ENCODE peak calls at places on chromosomes 3 and 15, in four cellular contexts. E is left ventricle myocardium inferior, G is uterus, N is astrocyte. A is an unnamed sample.

GRCh38 chr3:38576131-38577088 is 73.1 kb downstream of the SCN5A start:
- DNase-seq in E (no peak), G (no peak), N (no peak), A (no peak)

GRCh38 chr3:117407317-117407716 is 697.7 kb downstream of the TUSC7 start:
- DNase-seq in E (no peak), G (no peak), N (no peak), A (peak)

GRCh38 chr15:58396181-58396580 is 35.6 kb upstream of the LIPC start:
- DNase-seq in E (no peak), G (no peak), N (peak), A (peak)

GRCh38 chr3:99191186-99191585 is 289.7 kb upstream of the DCBLD2 start:
- DNase-seq in E (no peak), G (no peak), N (no peak), A (no peak)

GRCh38 chr3:57958642-57959406 is 49.4 kb upstream of the FLNB start:
- DNase-seq in E (peak), G (peak), N (peak), A (no peak)

GRCh38 chr15:88246666-88247446 is 9.7 kb downstream of the NTRK3 start:
- DNase-seq in E (peak), G (peak), N (peak), A (peak)

GRCh38 chr15:41417812-41418211 is 917 bp downstream of the RTF1 start:
- DNase-seq in E (no peak), G (no peak), N (no peak), A (peak)

GRCh38 chr3:178454714-178455113 is 81.5 kb upstream of the KCNMB2 start:
- DNase-seq in E (peak), G (peak), N (peak), A (no peak)

GRCh38 chr15:58852347-58852746 is 81.1 kb downstream of the SLTM start:
- DNase-seq in E (no peak), G (no peak), N (no peak), A (no peak)

GRCh38 chr3:185757176-185757575 is 67.7 kb downstream of the IGF2BP2 start:
- DNase-seq in E (no peak), G (no peak), N (no peak), A (no peak)

GRCh38 chr3:97823503-97824004 is 1.7 kb downstream of the CRYBG3 start:
- DNase-seq in E (peak), G (no peak), N (no peak), A (no peak)

GRCh38 chr3:97815149-97815917 is 6.5 kb upstream of the CRYBG3 start:
- DNase-seq in E (no peak), G (no peak), N (no peak), A (no peak)

GRCh38 chr3:11168881-11169805 is 14.8 kb downstream of the HRH1 start:
- DNase-seq in E (no peak), G (no peak), N (peak), A (no peak)

GRCh38 chr3:13016083-13016725 is 57.0 kb downstream of the IQSEC1 start:
- DNase-seq in E (peak), G (no peak), N (no peak), A (no peak)

GRCh38 chr3:139954146-139954545 is 19.2 kb downstream of the CLSTN2 start:
- DNase-seq in E (no peak), G (no peak), N (no peak), A (no peak)

GRCh38 chr15:35921051-35921450 is 375.1 kb upstream of the DPH6 start:
- DNase-seq in E (no peak), G (no peak), N (no peak), A (no peak)

GRCh38 chr3:162217603-162218002 is 721.0 kb downstream of the OTOL1 start:
- DNase-seq in E (no peak), G (no peak), N (no peak), A (no peak)

GRCh38 chr3:78659386-78659987 is 1108.3 kb downstream of the ROBO1 start:
- DNase-seq in E (no peak), G (peak), N (no peak), A (peak)

GRCh38 chr3:41448396-41448795 is 249.1 kb downstream of the CTNNB1 start:
- DNase-seq in E (no peak), G (no peak), N (no peak), A (no peak)
- TF ChIP-seq CTCF in E (no peak), G (no peak), N (no peak), A (no peak)

GRCh38 chr3:191972714-191973398 is 511.9 kb downstream of the PYDC2 start:
- DNase-seq in E (no peak), G (no peak), N (no peak), A (no peak)
- H3K27ac ChIP-seq in E (no peak), G (no peak), N (no peak), A (no peak)

GRCh38 chr3:197458179-197458707 is 97.5 kb downstream of the BDH1 start:
- DNase-seq in E (no peak), G (no peak), N (no peak), A (no peak)
- TF ChIP-seq CTCF in E (peak), G (no peak), N (peak), A (no peak)

DNA sequence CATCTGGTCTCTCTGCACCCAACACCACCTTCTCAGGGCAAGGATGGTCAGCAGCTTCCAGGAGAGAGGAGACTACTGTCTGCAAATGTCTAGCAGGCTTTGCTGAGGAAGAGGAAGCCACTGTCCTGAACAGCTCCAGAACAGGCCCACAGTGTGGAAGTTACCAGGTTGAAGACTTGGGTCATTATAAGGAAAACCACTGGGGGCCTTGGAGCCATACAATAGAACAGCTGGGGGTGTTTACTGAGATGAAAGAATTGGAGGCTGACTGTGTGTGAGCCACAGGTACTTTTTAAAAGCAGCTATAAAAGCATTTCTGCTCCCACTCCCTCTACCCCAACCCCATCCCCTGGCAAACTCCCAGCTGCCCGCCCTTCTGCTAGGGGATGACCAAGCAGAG is 24.2 kb downstream of the SRGAP3 start:
- DNase-seq in E (no peak), G (no peak), N (no peak), A (no peak)
- H3K27ac ChIP-seq in E (no peak), G (peak), N (no peak), A (no peak)

GRCh38 chr3:172329070-172329469 is 119.2 kb downstream of the GHSR start:
- DNase-seq in E (no peak), G (no peak), N (no peak), A (no peak)
- TF ChIP-seq CTCF in E (no peak), G (no peak), N (no peak), A (no peak)

GRCh38 chr3:20141306-20141705 is 44.7 kb downstream of the SGO1 start:
- DNase-seq in E (no peak), G (no peak), N (no peak), A (no peak)
- H3K27ac ChIP-seq in E (peak), G (peak), N (no peak), A (no peak)

DNA sequence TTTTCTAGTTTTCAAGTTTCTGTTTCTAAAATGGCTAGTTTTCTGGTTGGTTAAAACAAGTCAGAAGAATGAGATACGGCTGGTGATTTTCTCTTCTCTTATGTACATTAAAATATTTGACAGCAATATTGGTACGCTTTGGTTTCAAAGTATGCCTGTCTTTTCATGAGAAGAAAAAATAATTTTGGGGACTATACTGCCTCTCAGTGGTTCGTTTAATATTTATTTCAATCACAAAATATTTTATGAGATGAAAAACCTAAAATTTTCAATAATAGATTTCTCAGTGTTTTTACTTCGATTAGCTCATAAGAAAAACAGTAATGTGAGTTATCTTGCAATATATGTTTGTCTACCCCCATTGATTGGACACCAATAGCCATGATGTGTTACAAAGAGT is 72.8 kb upstream of the AADACL2 start:
- DNase-seq in E (no peak), G (no peak), N (no peak), A (no peak)
- TF ChIP-seq CTCF in E (peak), G (no peak), N (no peak), A (no peak)

GRCh38 chr15:67025719-67026118 is 39.7 kb upstream of the SMAD3 start:
- DNase-seq in E (no peak), G (no peak), N (peak), A (no peak)
- H3K27ac ChIP-seq in E (peak), G (peak), N (peak), A (peak)

DNA sequence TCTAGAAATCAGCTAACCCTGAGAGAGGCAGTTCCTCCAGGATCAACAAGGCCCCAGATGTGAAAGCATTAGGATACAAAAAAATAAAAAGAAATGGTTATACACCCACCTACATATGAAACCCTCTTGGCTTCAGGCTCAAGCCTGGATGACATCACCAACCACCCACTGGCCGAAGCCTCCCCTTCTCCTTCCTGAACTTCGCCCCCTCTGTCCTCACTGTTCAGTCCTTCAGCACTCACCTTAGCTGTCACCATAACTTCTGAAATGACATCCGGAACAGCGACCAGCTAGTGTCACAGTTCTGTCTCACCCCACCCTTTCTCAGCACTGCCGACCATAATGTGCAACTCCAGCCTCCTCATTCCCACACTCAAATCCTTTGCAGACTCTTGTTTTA is 98.7 kb downstream of the PLCH1 start:
- DNase-seq in E (no peak), G (no peak), N (no peak), A (no peak)
- TF ChIP-seq CTCF in E (no peak), G (no peak), N (no peak), A (no peak)

GRCh38 chr3:81839504-81840094 is 78.2 kb upstream of the GBE1 start:
- DNase-seq in E (no peak), G (no peak), N (no peak), A (no peak)
- H3K27ac ChIP-seq in E (peak), G (no peak), N (no peak), A (no peak)

A was measured in RWPE1.